ENCODE peak calls at places on chromosomes 2 and 18, in nine cellular contexts. G is stimulated activated CD4-positive, alpha-beta T cell treated with anti-CD3 and anti-CD28 coated beads, TNF-alpha, amount 100 ng/mL, for 1 hour; P is GM04503; E is SK-MEL-5; N is skeletal muscle cell; A is heart left ventricle; W is OCI-M1; O is COR-L47; T is GM12865. M is an unnamed sample.

GRCh38 chr2:37026050-37026449 is 58.1 kb downstream of the HEATR5B start:
- DNase-seq in P (no peak), E (peak), O (peak), G (no peak), N (no peak), A (no peak), T (peak), W (peak), M (no peak)

GRCh38 chr2:42328148-42328833 is 32.7 kb downstream of the COX7A2L start:
- DNase-seq in N (no peak), W (peak), P (no peak), O (peak), T (peak), E (peak), A (no peak), G (no peak), M (no peak)

GRCh38 chr2:118811514-118811913 is 35.9 kb downstream of the EN1 start:
- DNase-seq in W (no peak), O (no peak), N (no peak), G (no peak), P (no peak), A (no peak), E (no peak), T (no peak), M (no peak)

GRCh38 chr2:240898108-240898730 is 2.3 kb upstream of the MAB21L4 start:
- DNase-seq in P (no peak), W (no peak), A (no peak), T (no peak), N (no peak), O (no peak), E (no peak), G (no peak), M (no peak)

GRCh38 chr2:207357216-207357615 is 172.5 kb upstream of the CREB1 start:
- DNase-seq in P (no peak), E (no peak), A (no peak), W (no peak), T (no peak), O (no peak), G (no peak), N (no peak), M (no peak)

GRCh38 chr18:56402872-56403516 is 235.4 kb downstream of the TXNL1 start:
- DNase-seq in O (no peak), A (no peak), T (no peak), G (no peak), P (peak), E (no peak), N (peak), W (no peak), M (no peak)

GRCh38 chr2:38596229-38596628 is 6.5 kb downstream of the HNRNPLL start:
- DNase-seq in O (no peak), P (no peak), W (no peak), T (no peak), N (no peak), G (no peak), A (no peak), E (no peak), M (no peak)

GRCh38 chr18:13376841-13377351 is 158.3 kb downstream of the LDLRAD4 start:
- DNase-seq in A (no peak), W (no peak), P (no peak), G (peak), E (no peak), N (no peak), O (no peak), T (no peak), M (peak)

GRCh38 chr2:61493523-61493942 is 22.6 kb upstream of the USP34 start:
- DNase-seq in O (no peak), G (no peak), N (no peak), A (no peak), T (peak), W (no peak), E (no peak), P (no peak), M (no peak)

GRCh38 chr2:133837441-133838090 is 269.3 kb upstream of the NCKAP5 start:
- DNase-seq in T (no peak), P (no peak), W (no peak), G (no peak), A (no peak), N (peak), O (no peak), E (peak), M (no peak)

GRCh38 chr18:57737661-57738060 is 65.5 kb downstream of the ATP8B1 start:
- DNase-seq in E (peak), N (peak), A (peak), P (peak), T (no peak), O (no peak), W (no peak), G (no peak), M (no peak)

GRCh38 chr2:85758361-85759256 is 4.8 kb downstream of the ATOH8 start:
- DNase-seq in P (no peak), T (no peak), E (no peak), N (no peak), A (peak), W (no peak), G (no peak), O (no peak), M (no peak)

GRCh38 chr2:206480161-206480560 is 36.8 kb downstream of the ADAM23 start:
- DNase-seq in T (no peak), W (no peak), N (peak), E (no peak), G (no peak), P (no peak), O (no peak), A (no peak), M (no peak)

GRCh38 chr18:23803755-23804154 is 114.5 kb downstream of the LAMA3 start:
- DNase-seq in A (no peak), P (no peak), T (no peak), W (no peak), N (no peak), E (no peak), O (no peak), G (no peak), M (no peak)

M was measured in T-cell.